ENCODE peak calls at places on chromosomes 7 and 10, in six cellular contexts. One of them, this sample, is unnamed.

GRCh38 chr10:113473011-113473410 is 79.8 kb upstream of the HABP2 start:
- DNase-seq in right lobe of liver: no peak
- DNase-seq in activated T-cell treated with anti-CD3 and anti-CD28 coated beads, Interleukin-2, amount 50 U/mL, for 24 hours: no peak
- DNase-seq in LNCaP clone FGC: no peak
- DNase-seq in activated CD4-positive, alpha-beta memory T cell treated with anti-CD3 and anti-CD28 coated beads, Interleukin-2, amount 10 ng/mL, durations not matched to agents 7 days and 5 days: no peak
- DNase-seq in AG20443: no peak
- DNase-seq in this sample: no peak

GRCh38 chr7:123643495-123644428 is 11.9 kb upstream of the LMOD2 start:
- DNase-seq in AG20443: peak
- DNase-seq in LNCaP clone FGC: peak
- DNase-seq in right lobe of liver: no peak
- DNase-seq in activated T-cell treated with anti-CD3 and anti-CD28 coated beads, Interleukin-2, amount 50 U/mL, for 24 hours: no peak
- DNase-seq in activated CD4-positive, alpha-beta memory T cell treated with anti-CD3 and anti-CD28 coated beads, Interleukin-2, amount 10 ng/mL, durations not matched to agents 7 days and 5 days: no peak
- DNase-seq in this sample: peak

GRCh38 chr10:1049425-1049958 is 573 bp upstream of the IDI1 start:
- DNase-seq in activated CD4-positive, alpha-beta memory T cell treated with anti-CD3 and anti-CD28 coated beads, Interleukin-2, amount 10 ng/mL, durations not matched to agents 7 days and 5 days: no peak
- DNase-seq in AG20443: no peak
- DNase-seq in LNCaP clone FGC: no peak
- DNase-seq in activated T-cell treated with anti-CD3 and anti-CD28 coated beads, Interleukin-2, amount 50 U/mL, for 24 hours: no peak
- DNase-seq in right lobe of liver: no peak
- DNase-seq in this sample: no peak

GRCh38 chr7:14739496-14740185 is 162.9 kb downstream of the DGKB start:
- DNase-seq in right lobe of liver: no peak
- DNase-seq in LNCaP clone FGC: no peak
- DNase-seq in activated CD4-positive, alpha-beta memory T cell treated with anti-CD3 and anti-CD28 coated beads, Interleukin-2, amount 10 ng/mL, durations not matched to agents 7 days and 5 days: no peak
- DNase-seq in AG20443: no peak
- DNase-seq in activated T-cell treated with anti-CD3 and anti-CD28 coated beads, Interleukin-2, amount 50 U/mL, for 24 hours: no peak
- DNase-seq in this sample: no peak

GRCh38 chr10:6385683-6386082 is 183.0 kb downstream of the PFKFB3 start:
- DNase-seq in AG20443: peak
- DNase-seq in right lobe of liver: no peak
- DNase-seq in activated T-cell treated with anti-CD3 and anti-CD28 coated beads, Interleukin-2, amount 50 U/mL, for 24 hours: no peak
- DNase-seq in LNCaP clone FGC: no peak
- DNase-seq in activated CD4-positive, alpha-beta memory T cell treated with anti-CD3 and anti-CD28 coated beads, Interleukin-2, amount 10 ng/mL, durations not matched to agents 7 days and 5 days: no peak
- DNase-seq in this sample: no peak

GRCh38 chr10:15046626-15047025 is 2.9 kb downstream of the OLAH start:
- DNase-seq in activated CD4-positive, alpha-beta memory T cell treated with anti-CD3 and anti-CD28 coated beads, Interleukin-2, amount 10 ng/mL, durations not matched to agents 7 days and 5 days: no peak
- DNase-seq in right lobe of liver: no peak
- DNase-seq in activated T-cell treated with anti-CD3 and anti-CD28 coated beads, Interleukin-2, amount 50 U/mL, for 24 hours: no peak
- DNase-seq in LNCaP clone FGC: no peak
- DNase-seq in AG20443: peak
- DNase-seq in this sample: no peak

GRCh38 chr10:124092270-124093075 is 925 bp downstream of the CHST15 start:
- DNase-seq in AG20443: peak
- DNase-seq in right lobe of liver: peak
- DNase-seq in activated T-cell treated with anti-CD3 and anti-CD28 coated beads, Interleukin-2, amount 50 U/mL, for 24 hours: peak
- DNase-seq in LNCaP clone FGC: no peak
- DNase-seq in activated CD4-positive, alpha-beta memory T cell treated with anti-CD3 and anti-CD28 coated beads, Interleukin-2, amount 10 ng/mL, durations not matched to agents 7 days and 5 days: no peak
- DNase-seq in this sample: no peak

GRCh38 chr7:5425507-5426225 is 2.0 kb upstream of the TNRC18 start:
- DNase-seq in activated CD4-positive, alpha-beta memory T cell treated with anti-CD3 and anti-CD28 coated beads, Interleukin-2, amount 10 ng/mL, durations not matched to agents 7 days and 5 days: no peak
- DNase-seq in AG20443: peak
- DNase-seq in activated T-cell treated with anti-CD3 and anti-CD28 coated beads, Interleukin-2, amount 50 U/mL, for 24 hours: peak
- DNase-seq in right lobe of liver: peak
- DNase-seq in LNCaP clone FGC: no peak
- DNase-seq in this sample: no peak

GRCh38 chr10:28302012-28302667 is 724 bp downstream of the MPP7 start:
- DNase-seq in LNCaP clone FGC: no peak
- DNase-seq in activated CD4-positive, alpha-beta memory T cell treated with anti-CD3 and anti-CD28 coated beads, Interleukin-2, amount 10 ng/mL, durations not matched to agents 7 days and 5 days: no peak
- DNase-seq in right lobe of liver: no peak
- DNase-seq in activated T-cell treated with anti-CD3 and anti-CD28 coated beads, Interleukin-2, amount 50 U/mL, for 24 hours: no peak
- DNase-seq in AG20443: no peak
- DNase-seq in this sample: no peak

GRCh38 chr10:74929197-74929596 is 102.8 kb downstream of the KAT6B start:
- DNase-seq in right lobe of liver: no peak
- DNase-seq in LNCaP clone FGC: no peak
- DNase-seq in AG20443: no peak
- DNase-seq in activated T-cell treated with anti-CD3 and anti-CD28 coated beads, Interleukin-2, amount 50 U/mL, for 24 hours: no peak
- DNase-seq in activated CD4-positive, alpha-beta memory T cell treated with anti-CD3 and anti-CD28 coated beads, Interleukin-2, amount 10 ng/mL, durations not matched to agents 7 days and 5 days: no peak
- DNase-seq in this sample: no peak

GRCh38 chr10:29628912-29629526 is 5.8 kb downstream of the SVIL start:
- DNase-seq in LNCaP clone FGC: no peak
- DNase-seq in AG20443: no peak
- DNase-seq in right lobe of liver: no peak
- DNase-seq in activated CD4-positive, alpha-beta memory T cell treated with anti-CD3 and anti-CD28 coated beads, Interleukin-2, amount 10 ng/mL, durations not matched to agents 7 days and 5 days: no peak
- DNase-seq in activated T-cell treated with anti-CD3 and anti-CD28 coated beads, Interleukin-2, amount 50 U/mL, for 24 hours: no peak
- DNase-seq in this sample: no peak

GRCh38 chr10:131155218-131155902 is 156.2 kb downstream of the TCERG1L start:
- DNase-seq in activated CD4-positive, alpha-beta memory T cell treated with anti-CD3 and anti-CD28 coated beads, Interleukin-2, amount 10 ng/mL, durations not matched to agents 7 days and 5 days: no peak
- DNase-seq in AG20443: no peak
- DNase-seq in right lobe of liver: no peak
- DNase-seq in activated T-cell treated with anti-CD3 and anti-CD28 coated beads, Interleukin-2, amount 50 U/mL, for 24 hours: no peak
- DNase-seq in LNCaP clone FGC: no peak
- DNase-seq in this sample: no peak

GRCh38 chr10:25047902-25048301 is 31.5 kb downstream of the THNSL1 start:
- DNase-seq in AG20443: peak
- DNase-seq in right lobe of liver: no peak
- DNase-seq in activated T-cell treated with anti-CD3 and anti-CD28 coated beads, Interleukin-2, amount 50 U/mL, for 24 hours: no peak
- DNase-seq in activated CD4-positive, alpha-beta memory T cell treated with anti-CD3 and anti-CD28 coated beads, Interleukin-2, amount 10 ng/mL, durations not matched to agents 7 days and 5 days: no peak
- DNase-seq in LNCaP clone FGC: no peak
- DNase-seq in this sample: no peak